ENCODE peak calls at places on chromosomes 16 and 17, in five cellular contexts. E is HCT116, F is SK-N-SH, Q is K562, O is H1. N is an unnamed sample.

GRCh38 chr16:22668318-22668717 is 145.6 kb upstream of the HS3ST2 start:
- DNase-seq in E (no peak), F (no peak), Q (no peak), O (no peak), N (no peak)

GRCh38 chr17:69936996-69937395 is 138.0 kb upstream of the KCNJ16 start:
- DNase-seq in E (no peak), F (no peak), Q (no peak), O (no peak), N (no peak)

GRCh38 chr16:89449726-89450335 is 40.5 kb downstream of the ANKRD11 start:
- DNase-seq in E (no peak), F (no peak), Q (no peak), O (no peak), N (no peak)

GRCh38 chr16:10646581-10647263 is 48.0 kb downstream of the TEKT5 start:
- DNase-seq in E (no peak), F (no peak), Q (no peak), O (no peak), N (no peak)

GRCh38 chr16:7116734-7117133 is 215.9 kb upstream of the RBFOX1 start:
- DNase-seq in E (no peak), F (no peak), Q (no peak), O (no peak), N (no peak)

GRCh38 chr17:60599220-60599619 is 773 bp upstream of the PPM1D start:
- DNase-seq in E (peak; percentile 6), F (peak; percentile 39), Q (no peak), O (no peak), N (peak; percentile 16)

GRCh38 chr16:50884066-50884860 is 142.4 kb downstream of the CYLD start:
- DNase-seq in E (no peak), F (peak; percentile 48), Q (peak; percentile 60), O (peak; percentile 94), N (no peak)

GRCh38 chr16:48384305-48384981 is 770 bp downstream of the SIAH1 start:
- DNase-seq in E (no peak), F (peak; percentile 94), Q (peak; percentile 61), O (peak; percentile 67), N (no peak)

GRCh38 chr17:50275279-50275678 is 1.0 kb downstream of the TMEM92 start:
- DNase-seq in E (no peak), F (no peak), Q (no peak), O (no peak), N (no peak)

GRCh38 chr16:72560617-72561016 is 388.7 kb upstream of the PMFBP1 start:
- DNase-seq in E (no peak), F (no peak), Q (no peak), O (no peak), N (no peak)

GRCh38 chr16:49859139-49859947 is 3.4 kb upstream of the ZNF423 start:
- DNase-seq in E (no peak), F (no peak), Q (peak; percentile 39), O (no peak), N (no peak)

GRCh38 chr16:67750466-67750865 is 31.4 kb upstream of the GFOD2 start:
- DNase-seq in E (no peak), F (no peak), Q (no peak), O (no peak), N (no peak)

GRCh38 chr17:82696916-82697807 is 1.3 kb downstream of the RAB40B start:
- DNase-seq in E (no peak), F (peak; percentile 76), Q (no peak), O (peak; percentile 59), N (no peak)

GRCh38 chr17:59001158-59001814 is 105.4 kb downstream of the TRIM37 start:
- DNase-seq in E (no peak), F (no peak), Q (peak; percentile 40), O (no peak), N (no peak)

GRCh38 chr16:85300451-85300968 is 188.2 kb upstream of the CIBAR2 start:
- DNase-seq in E (no peak), F (no peak), Q (no peak), O (no peak), N (no peak)

GRCh38 chr17:1039511-1040215 is 42.7 kb downstream of the TIMM22 start:
- DNase-seq in E (no peak), F (no peak), Q (no peak), O (no peak), N (no peak)
- H3K4me1 ChIP-seq in E (no peaks in the 10 kb centered on the region), F (peaks cover 13% of the 10 kb centered on the region), Q (no peaks in the 10 kb centered on the region), O (no peaks in the 10 kb centered on the region), N (peaks cover 11% of the 10 kb centered on the region)

GRCh38 chr17:17381438-17382059 is 78.4 kb downstream of the NT5M start:
- DNase-seq in E (no peak), F (no peak), Q (no peak), O (no peak), N (no peak)

GRCh38 chr17:17380156-17380925 is 77.2 kb downstream of the NT5M start:
- DNase-seq in E (no peak), F (no peak), Q (no peak), O (no peak), N (no peak)

GRCh38 chr17:17377071-17377487 is 73.9 kb downstream of the NT5M start:
- DNase-seq in E (no peak), F (peak; percentile 73), Q (no peak), O (no peak), N (no peak)

GRCh38 chr17:17377568-17377967 is 74.4 kb downstream of the NT5M start:
- DNase-seq in E (no peak), F (no peak), Q (no peak), O (no peak), N (no peak)

DNA sequence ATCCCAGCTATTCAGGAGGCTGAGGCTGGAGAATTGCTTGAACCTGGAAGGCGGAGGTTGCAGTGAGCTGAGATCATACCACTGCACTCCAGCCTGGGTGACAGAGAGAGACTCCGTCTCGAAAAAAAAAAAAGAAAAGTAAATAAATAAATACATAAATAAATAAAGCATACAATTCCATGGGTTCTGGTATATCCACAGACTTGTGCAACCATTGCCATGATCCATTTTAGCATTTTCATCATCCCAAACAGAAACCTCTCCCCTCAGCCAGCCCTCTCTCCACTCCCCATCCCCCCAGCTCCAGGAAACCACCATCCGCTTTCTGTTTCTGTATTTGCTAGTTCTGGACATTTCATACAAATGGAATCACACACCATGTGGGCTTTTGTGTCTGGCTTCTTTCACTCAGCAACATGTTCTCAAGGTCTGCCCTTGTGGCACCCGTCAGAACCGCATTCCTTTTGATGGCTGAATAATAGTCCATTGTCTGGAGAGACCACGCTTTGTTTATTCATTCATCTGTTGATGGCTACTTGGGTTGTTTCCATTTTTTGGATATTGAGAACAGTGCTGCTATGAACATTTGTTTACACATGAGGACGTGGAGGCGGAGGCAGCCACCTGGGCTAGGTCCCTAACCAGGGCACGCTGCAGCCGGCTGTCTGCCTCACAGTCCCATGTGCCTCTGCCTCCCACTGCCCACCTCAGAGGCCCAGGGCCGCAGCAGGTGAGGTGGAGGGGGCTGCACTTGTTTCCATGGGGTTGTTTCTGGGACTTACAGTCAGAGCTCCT is 76.2 kb downstream of the NT5M start:
- DNase-seq in E (no peak), F (no peak), Q (no peak), O (no peak), N (no peak)
- TF ChIP-seq YY1 in E (no peak), F (no peak), Q (no peak), O (no peak), N (no peak)

DNA sequence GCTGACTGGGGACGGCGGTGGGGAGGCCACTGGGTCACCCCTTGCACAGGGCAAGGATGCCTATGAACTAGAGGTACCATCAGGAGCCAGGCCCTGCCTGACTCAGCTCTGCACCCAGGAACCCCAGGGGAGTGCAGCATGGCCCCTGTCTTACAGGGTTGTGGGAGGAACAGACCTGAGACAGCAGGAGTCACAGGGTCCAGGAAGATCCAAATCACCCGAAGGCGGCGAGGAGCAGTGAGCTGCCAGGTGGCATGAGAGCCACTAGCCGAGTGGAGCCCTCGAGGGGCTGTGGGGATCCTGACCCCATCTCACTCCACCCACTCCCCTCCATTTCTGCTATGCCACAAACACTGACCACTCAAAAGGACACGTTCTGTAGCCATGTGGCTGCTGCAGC is 30.8 kb downstream of the PLD6 start:
- DNase-seq in E (no peak), F (no peak), Q (no peak), O (no peak), N (no peak)
- H3K4me1 ChIP-seq in E (no peaks in the 10 kb centered on the region), F (peaks cover 8% of the 10 kb centered on the region), Q (peaks cover 7% of the 10 kb centered on the region), O (no peaks in the 10 kb centered on the region), N (peaks cover 10% of the 10 kb centered on the region)

GRCh38 chr17:79555543-79555942 is 55.3 kb downstream of the RBFOX3 start:
- DNase-seq in E (no peak), F (no peak), Q (no peak), O (no peak), N (no peak)

GRCh38 chr17:79556263-79556662 is 54.6 kb downstream of the RBFOX3 start:
- DNase-seq in E (no peak), F (no peak), Q (no peak), O (no peak), N (no peak)

GRCh38 chr17:79558573-79558900 is 52.3 kb downstream of the RBFOX3 start:
- DNase-seq in E (no peak), F (no peak), Q (no peak), O (no peak), N (no peak)

GRCh38 chr17:79557724-79558572 is 52.9 kb downstream of the RBFOX3 start:
- DNase-seq in E (no peak), F (no peak), Q (no peak), O (no peak), N (no peak)

GRCh38 chr17:79557276-79557675 is 53.6 kb downstream of the RBFOX3 start:
- DNase-seq in E (no peak), F (no peak), Q (no peak), O (no peak), N (no peak)
- TF ChIP-seq YY1 in E (no peak), F (no peak), Q (no peak), O (no peak), N (no peak)

DNA sequence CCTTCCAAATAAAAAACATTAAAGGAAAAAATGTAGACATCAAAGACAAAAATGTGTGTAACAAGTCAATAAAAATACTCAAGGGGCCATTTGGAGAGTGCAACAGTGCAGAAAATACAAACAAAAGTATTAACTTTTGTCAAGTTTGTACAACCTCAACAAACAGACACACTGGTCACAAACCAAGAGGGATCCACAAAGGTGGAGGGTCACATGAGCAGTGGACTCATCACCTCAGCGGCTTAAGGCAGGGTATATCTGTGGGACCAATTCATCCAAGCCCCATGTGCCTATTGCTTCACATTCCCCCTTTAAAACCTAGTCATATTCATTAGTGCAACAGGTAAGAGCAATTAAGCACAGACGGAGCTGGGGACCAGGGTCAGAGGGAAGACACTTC is 45.2 kb downstream of the DCUN1D3 start:
- DNase-seq in E (no peak), F (no peak), Q (no peak), O (no peak), N (no peak)
- H3K4me1 ChIP-seq in E (peaks cover 19% of the 10 kb centered on the region), F (no peaks in the 10 kb centered on the region), Q (no peaks in the 10 kb centered on the region), O (peaks cover 6% of the 10 kb centered on the region), N (peaks cover 3% of the 10 kb centered on the region)

DNA sequence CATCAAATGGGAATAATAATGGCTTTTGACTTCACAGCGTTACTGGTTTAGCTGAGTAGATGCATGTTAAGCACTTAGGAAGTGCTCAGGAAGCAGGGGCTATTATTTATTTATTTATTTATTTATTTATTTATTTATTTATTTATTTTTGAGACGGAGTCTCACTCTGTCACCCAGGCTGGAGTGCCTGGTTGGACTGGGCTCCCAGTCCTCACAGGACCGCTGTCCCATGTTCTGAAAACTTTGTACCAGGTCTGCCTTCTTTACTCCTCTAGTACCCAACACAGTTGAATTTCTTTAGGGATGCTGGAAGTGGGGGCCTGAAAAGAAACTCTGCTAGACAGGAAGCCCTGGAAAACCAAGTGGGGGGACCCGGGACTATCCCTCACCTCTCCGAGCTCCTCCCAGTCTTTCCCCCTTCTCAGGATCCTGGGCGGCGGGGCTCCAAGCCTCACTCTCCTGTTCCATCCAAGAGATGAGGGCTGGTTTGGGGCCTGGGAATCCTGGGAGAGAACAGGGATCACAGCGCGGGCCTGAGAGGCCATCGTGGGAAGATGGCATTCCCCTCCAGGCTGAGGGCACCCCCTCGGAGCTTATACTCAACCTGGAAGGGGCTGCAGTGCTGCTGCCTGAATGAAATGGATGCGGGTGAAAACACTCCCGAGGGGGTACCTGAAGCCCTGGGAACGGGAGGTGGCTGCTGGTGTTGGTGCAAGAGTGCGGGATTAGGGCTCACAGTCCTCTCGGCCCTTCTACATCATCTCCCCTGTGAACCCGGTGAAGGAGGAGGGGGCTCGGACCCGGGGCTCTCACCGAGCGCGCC is 682 bp downstream of the ZNF688 start:
- DNase-seq in E (no peak), F (peak; percentile 74), Q (no peak), O (peak; percentile 69), N (no peak)
- TF ChIP-seq YY1 in E (no peak), F (no peak), Q (no peak), O (no peak), N (no peak)

N was measured in NT2/D1.